ENCODE peak calls at places on chromosome 2, in nine cellular contexts. Q, R, G, J, M, H, X, U and N are unnamed samples.

GRCh38 chr2:219565130-219566080 is 5.9 kb downstream of the OBSL1 start:
- DNase-seq in U (no peak), H (no peak), R (no peak), G (no peak), Q (no peak), J (no peak), M (no peak), X (no peak), N (no peak)

GRCh38 chr2:233053928-233054774 is 6.0 kb upstream of the INPP5D start:
- DNase-seq in G (peak), Q (peak), J (peak), X (peak), H (no peak), U (peak), M (peak), R (peak), N (peak)

GRCh38 chr2:100660851-100661584 is 98.2 kb downstream of the PDCL3 start:
- DNase-seq in Q (no peak), R (no peak), X (no peak), U (no peak), G (no peak), M (no peak), J (no peak), H (no peak), N (no peak)

GRCh38 chr2:206004004-206004693 is 81.8 kb downstream of the INO80D start:
- DNase-seq in Q (no peak), X (no peak), M (no peak), R (no peak), J (no peak), G (peak), H (peak), U (no peak), N (peak)

GRCh38 chr2:46276652-46277051 is 20.6 kb upstream of the EPAS1 start:
- DNase-seq in Q (no peak), M (no peak), R (no peak), H (no peak), U (no peak), X (no peak), G (peak), J (no peak), N (no peak)

GRCh38 chr2:15752552-15753232 is 161.0 kb downstream of the DDX1 start:
- DNase-seq in X (no peak), M (no peak), R (no peak), U (no peak), Q (no peak), J (no peak), G (no peak), H (no peak), N (no peak)

GRCh38 chr2:231890896-231891513 is 35.2 kb downstream of the NPPC start:
- DNase-seq in G (no peak), Q (peak), R (no peak), X (no peak), H (peak), J (no peak), M (no peak), U (no peak), N (peak)

GRCh38 chr2:49948744-49949143 is 794.4 kb upstream of the FSHR start:
- DNase-seq in H (no peak), J (no peak), R (no peak), G (no peak), U (no peak), M (no peak), X (no peak), Q (no peak), N (peak)

GRCh38 chr2:106323337-106324013 is 129.4 kb upstream of the UXS1 start:
- DNase-seq in G (no peak), X (no peak), R (no peak), J (no peak), M (no peak), U (no peak), H (no peak), Q (no peak), N (no peak)

GRCh38 chr2:115976916-115977315 is 1534.5 kb downstream of the DPP10 start:
- DNase-seq in G (no peak), J (no peak), X (no peak), U (no peak), Q (no peak), H (no peak), M (no peak), R (no peak), N (no peak)

GRCh38 chr2:11336189-11336588 is 8.2 kb downstream of the ROCK2 start:
- DNase-seq in M (no peak), Q (no peak), H (no peak), X (no peak), U (no peak), J (no peak), R (no peak), G (no peak), N (no peak)